ENCODE peak calls at places on chromosomes 16 and 17, in ten cellular contexts. C, H, X, D, K, B, G, P, I and R are unnamed samples.

GRCh38 chr16:73172621-73173312 is 124.8 kb upstream of the ZFHX3 start:
- DNase-seq in C (no peak), H (peak), X (peak), D (no peak), K (peak), B (peak), G (peak), P (peak), I (no peak), R (peak)

GRCh38 chr16:19589771-19590302 is 34.3 kb downstream of the VPS35L start:
- DNase-seq in C (no peak), H (no peak), X (no peak), D (no peak), K (peak), B (peak), G (no peak), P (peak), I (no peak), R (peak)

GRCh38 chr17:82823004-82823403 is 16.8 kb downstream of the ZNF750 start:
- DNase-seq in C (no peak), H (no peak), X (no peak), D (no peak), K (no peak), B (no peak), G (no peak), P (no peak), I (no peak), R (no peak)

GRCh38 chr17:68057531-68057952 is 22.0 kb downstream of the KPNA2 start:
- DNase-seq in C (no peak), H (peak), X (peak), D (no peak), K (no peak), B (no peak), G (no peak), P (no peak), I (peak), R (no peak)

GRCh38 chr17:28975634-28976033 is 24.3 kb upstream of the PHF12 start:
- DNase-seq in C (no peak), H (no peak), X (no peak), D (no peak), K (no peak), B (no peak), G (no peak), P (no peak), I (no peak), R (no peak)

GRCh38 chr16:17070882-17071592 is 399.7 kb downstream of the XYLT1 start:
- DNase-seq in C (peak), H (peak), X (no peak), D (peak), K (no peak), B (no peak), G (peak), P (peak), I (peak), R (no peak)

GRCh38 chr17:4704991-4705390 is 1.1 kb upstream of the PELP1 start:
- DNase-seq in C (no peak), H (no peak), X (no peak), D (no peak), K (no peak), B (no peak), G (no peak), P (no peak), I (no peak), R (no peak)

GRCh38 chr17:81388091-81388611 is 7.1 kb upstream of the BAHCC1 start:
- DNase-seq in C (no peak), H (no peak), X (no peak), D (no peak), K (no peak), B (no peak), G (no peak), P (no peak), I (no peak), R (no peak)

GRCh38 chr16:88922114-88922825 is 54.7 kb downstream of the CBFA2T3 start:
- DNase-seq in C (no peak), H (peak), X (peak), D (no peak), K (peak), B (no peak), G (no peak), P (peak), I (no peak), R (peak)

GRCh38 chr17:67165201-67165600 is 79.8 kb downstream of the HELZ start:
- DNase-seq in C (no peak), H (no peak), X (no peak), D (peak), K (no peak), B (no peak), G (no peak), P (no peak), I (no peak), R (no peak)

GRCh38 chr17:34199932-34200534 is 55.1 kb upstream of the CCL2 start:
- DNase-seq in C (peak), H (peak), X (peak), D (peak), K (peak), B (peak), G (peak), P (peak), I (peak), R (peak)

GRCh38 chr16:10579965-10580918 is at the start of gene EMP2:
- DNase-seq in C (no peak), H (peak), X (peak), D (peak), K (peak), B (no peak), G (peak), P (peak), I (no peak), R (no peak)

GRCh38 chr16:11064846-11065245 is 120.5 kb downstream of the CLEC16A start:
- DNase-seq in C (no peak), H (no peak), X (no peak), D (no peak), K (no peak), B (no peak), G (no peak), P (no peak), I (no peak), R (no peak)

GRCh38 chr16:719815-720506 is 985 bp upstream of the ANTKMT start:
- DNase-seq in C (no peak), H (peak), X (no peak), D (no peak), K (no peak), B (no peak), G (no peak), P (no peak), I (peak), R (no peak)

GRCh38 chr17:50273654-50274040 is 619 bp upstream of the TMEM92 start:
- DNase-seq in C (no peak), H (no peak), X (peak), D (no peak), K (no peak), B (no peak), G (no peak), P (no peak), I (no peak), R (no peak)

GRCh38 chr17:62755139-62755851 is 52.8 kb downstream of the MARCHF10 start:
- DNase-seq in C (no peak), H (no peak), X (peak), D (no peak), K (no peak), B (no peak), G (no peak), P (peak), I (no peak), R (no peak)

GRCh38 chr16:13961099-13961811 is 41.3 kb downstream of the ERCC4 start:
- DNase-seq in C (no peak), H (no peak), X (no peak), D (no peak), K (peak), B (no peak), G (no peak), P (peak), I (no peak), R (peak)

GRCh38 chr16:8720080-8720966 is 45.9 kb downstream of the ABAT start:
- DNase-seq in C (no peak), H (no peak), X (no peak), D (no peak), K (no peak), B (no peak), G (no peak), P (peak), I (no peak), R (no peak)

GRCh38 chr16:1913327-1914083 is 4.7 kb downstream of the HS3ST6 start:
- DNase-seq in C (no peak), H (peak), X (no peak), D (no peak), K (no peak), B (no peak), G (no peak), P (no peak), I (no peak), R (no peak)

GRCh38 chr16:19935696-19936095 is 51.0 kb upstream of the GPRC5B start:
- DNase-seq in C (no peak), H (no peak), X (no peak), D (no peak), K (no peak), B (no peak), G (no peak), P (no peak), I (no peak), R (no peak)

GRCh38 chr17:75719732-75720131 is 1.5 kb upstream of the ITGB4 start:
- DNase-seq in C (no peak), H (no peak), X (no peak), D (no peak), K (no peak), B (no peak), G (no peak), P (no peak), I (no peak), R (no peak)

GRCh38 chr17:13931752-13932477 is 137.4 kb upstream of the COX10 start:
- DNase-seq in C (peak), H (peak), X (peak), D (peak), K (no peak), B (peak), G (peak), P (peak), I (no peak), R (no peak)

GRCh38 chr17:19744492-19744891 is 3.6 kb downstream of the ALDH3A1 start:
- DNase-seq in C (no peak), H (peak), X (no peak), D (no peak), K (no peak), B (no peak), G (no peak), P (no peak), I (no peak), R (no peak)

GRCh38 chr16:3759736-3760135 is 42.4 kb upstream of the TRAP1 start:
- DNase-seq in C (no peak), H (no peak), X (peak), D (no peak), K (no peak), B (no peak), G (no peak), P (no peak), I (no peak), R (no peak)

GRCh38 chr17:74110467-74110866 is 93.0 kb upstream of the RPL38 start:
- DNase-seq in C (no peak), H (no peak), X (no peak), D (no peak), K (no peak), B (no peak), G (no peak), P (no peak), I (no peak), R (no peak)

GRCh38 chr16:61791465-61791864 is 244.8 kb downstream of the CDH8 start:
- DNase-seq in C (no peak), H (no peak), X (no peak), D (no peak), K (no peak), B (no peak), G (no peak), P (peak), I (no peak), R (no peak)

GRCh38 chr17:17818088-17818526 is 18.7 kb downstream of the SREBF1 start:
- DNase-seq in C (no peak), H (peak), X (no peak), D (no peak), K (no peak), B (no peak), G (no peak), P (peak), I (no peak), R (no peak)

GRCh38 chr16:82232806-82233205 is 62.8 kb upstream of the MPHOSPH6 start:
- DNase-seq in C (no peak), H (no peak), X (no peak), D (no peak), K (no peak), B (no peak), G (no peak), P (no peak), I (no peak), R (no peak)

GRCh38 chr16:104828-105374 is 26.9 kb downstream of the MPG start:
- DNase-seq in C (no peak), H (no peak), X (no peak), D (no peak), K (no peak), B (no peak), G (no peak), P (no peak), I (no peak), R (no peak)

GRCh38 chr17:67520916-67521772 is 144.1 kb downstream of the PITPNC1 start:
- DNase-seq in C (no peak), H (no peak), X (peak), D (no peak), K (no peak), B (no peak), G (no peak), P (no peak), I (no peak), R (no peak)

GRCh38 chr17:78933959-78934568 is 8.9 kb upstream of the TIMP2 start:
- DNase-seq in C (peak), H (peak), X (peak), D (peak), K (peak), B (peak), G (peak), P (peak), I (no peak), R (peak)

GRCh38 chr17:59842901-59843652 is 49.7 kb downstream of the TUBD1 start:
- DNase-seq in C (no peak), H (peak), X (peak), D (no peak), K (peak), B (peak), G (peak), P (peak), I (peak), R (peak)

GRCh38 chr16:70589998-70590471 is 56.3 kb upstream of the IL34 start:
- DNase-seq in C (no peak), H (no peak), X (peak), D (no peak), K (no peak), B (peak), G (peak), P (peak), I (no peak), R (no peak)

GRCh38 chr16:88800277-88800592 is 3.4 kb upstream of the CDT1 start:
- DNase-seq in C (no peak), H (no peak), X (no peak), D (no peak), K (no peak), B (no peak), G (no peak), P (no peak), I (no peak), R (no peak)

GRCh38 chr16:30005341-30006094 is 5.3 kb downstream of the DOC2A start:
- DNase-seq in C (no peak), H (no peak), X (no peak), D (no peak), K (no peak), B (no peak), G (no peak), P (no peak), I (peak), R (no peak)

GRCh38 chr16:11743308-11744074 is 834 bp upstream of the TXNDC11 start:
- DNase-seq in C (peak), H (peak), X (no peak), D (peak), K (no peak), B (no peak), G (peak), P (peak), I (peak), R (no peak)

DNA sequence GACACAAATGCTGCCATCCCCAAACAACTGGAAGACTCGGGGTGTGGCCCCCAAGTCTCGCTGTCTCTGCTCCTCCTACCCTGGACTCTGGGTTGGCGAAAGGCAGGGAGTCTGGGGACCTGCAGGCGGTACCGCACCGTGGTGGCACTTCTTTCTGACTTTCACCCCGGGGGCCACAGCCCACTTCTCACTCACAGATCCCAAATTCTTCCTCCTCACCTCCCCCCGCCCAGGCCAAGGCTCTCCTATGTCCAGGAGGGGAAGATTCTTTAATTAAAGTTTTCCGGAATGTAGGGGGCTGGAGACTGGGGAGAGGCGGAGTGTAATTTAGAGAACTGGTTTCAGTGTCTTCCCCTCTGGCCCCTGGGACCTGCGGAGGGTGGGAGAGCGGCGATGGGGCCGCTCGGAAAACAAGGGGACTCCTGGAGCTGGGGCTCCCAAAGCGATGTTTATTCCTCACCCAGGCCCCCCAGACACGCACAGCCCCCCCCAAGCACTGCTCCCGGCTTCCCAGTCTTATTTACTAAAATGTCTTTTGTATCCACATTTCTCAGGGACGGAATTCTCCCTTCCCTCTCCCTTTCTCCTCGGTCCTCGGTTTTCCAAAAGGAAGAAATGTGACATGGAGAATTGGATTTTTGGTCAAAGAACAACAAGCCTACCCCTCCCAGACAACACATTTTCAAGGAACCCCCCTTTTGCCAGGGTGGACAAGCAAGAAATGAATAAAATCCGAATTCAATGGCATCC is 1.2 kb downstream of the WNT3 start:
- DNase-seq in C (no peak), H (no peak), X (no peak), D (no peak), K (no peak), B (no peak), G (no peak), P (no peak), I (no peak), R (no peak)
- H3K4me3 ChIP-seq in C (no peak), H (no peak), X (no peak), D (no peak), K (no peak), B (no peak), G (no peak), P (no peak), I (no peak), R (no peak)

DNA sequence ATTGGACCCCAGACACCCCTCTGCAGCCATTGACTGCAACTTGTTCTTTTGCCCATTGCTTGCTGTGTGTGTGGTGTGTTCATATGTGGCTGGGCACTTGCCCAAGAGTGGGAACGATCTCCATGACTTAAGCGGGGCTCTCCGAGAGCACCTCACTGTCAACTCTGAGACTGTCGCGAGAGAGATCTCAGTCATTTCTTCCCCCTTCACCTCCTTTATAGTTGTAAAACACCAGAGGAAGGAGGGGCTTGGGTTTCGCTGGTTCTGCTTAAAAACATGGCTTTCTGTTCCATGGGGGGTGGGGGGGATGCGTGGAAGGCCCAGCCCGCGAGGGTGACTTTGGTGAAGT is 7.4 kb downstream of the PHOSPHO1 start:
- DNase-seq in C (no peak), H (no peak), X (no peak), D (no peak), K (no peak), B (no peak), G (no peak), P (no peak), I (no peak), R (no peak)
- H3K4me3 ChIP-seq in C (no peak), H (no peak), X (no peak), D (no peak), K (no peak), B (no peak), G (peak), P (no peak), I (no peak), R (no peak)

DNA sequence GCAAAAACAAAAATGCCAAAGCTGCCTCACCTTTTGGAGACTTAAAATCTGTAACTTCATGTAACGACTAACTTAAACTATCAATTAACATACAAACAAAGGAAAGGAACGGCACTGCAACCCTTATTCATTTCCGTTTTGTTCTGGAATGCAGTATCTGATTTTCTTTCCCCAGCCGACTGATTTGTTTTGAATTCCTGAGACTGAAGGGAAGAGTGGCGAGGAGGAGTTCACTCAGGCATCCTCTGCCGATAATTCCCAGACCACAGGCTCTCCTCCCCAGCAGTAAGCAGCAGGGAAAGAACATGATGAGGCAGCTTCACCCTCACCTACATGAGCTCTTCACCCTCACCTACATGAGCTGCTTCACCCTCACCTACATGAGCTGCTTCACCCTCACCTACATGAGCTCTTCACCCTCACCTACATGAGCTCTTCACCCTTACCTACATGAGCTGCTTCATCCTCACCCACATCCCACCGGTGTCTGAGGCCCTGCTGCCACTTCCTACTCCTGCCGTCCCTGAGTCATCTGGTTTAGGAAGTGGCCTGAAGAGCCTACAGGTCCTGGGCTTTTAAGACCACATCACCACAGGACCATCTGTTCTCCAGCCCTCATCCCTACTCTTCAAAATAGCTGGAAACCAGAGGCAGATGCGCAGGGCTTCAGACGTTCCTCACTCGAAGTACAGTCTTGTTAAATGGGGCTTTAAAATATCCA is 168.0 kb upstream of the RPH3AL start:
- DNase-seq in C (no peak), H (no peak), X (no peak), D (no peak), K (peak), B (no peak), G (no peak), P (peak), I (no peak), R (peak)
- H3K4me3 ChIP-seq in C (no peak), H (no peak), X (no peak), D (no peak), K (no peak), B (no peak), G (no peak), P (no peak), I (no peak), R (no peak)

GRCh38 chr17:8798176-8799000 is 777 bp downstream of the MFSD6L start:
- DNase-seq in C (no peak), H (peak), X (peak), D (no peak), K (no peak), B (no peak), G (no peak), P (no peak), I (no peak), R (no peak)
- H3K4me3 ChIP-seq in C (peak), H (peak), X (no peak), D (no peak), K (no peak), B (no peak), G (peak), P (no peak), I (no peak), R (no peak)

GRCh38 chr17:1716076-1716911 is 6.1 kb upstream of the TLCD2 start:
- DNase-seq in C (peak), H (peak), X (peak), D (peak), K (peak), B (peak), G (peak), P (peak), I (peak), R (peak)

GRCh38 chr17:1714488-1714979 is 4.4 kb upstream of the TLCD2 start:
- DNase-seq in C (peak), H (peak), X (peak), D (peak), K (peak), B (peak), G (peak), P (peak), I (no peak), R (peak)

GRCh38 chr17:1715803-1716075 is 5.6 kb upstream of the TLCD2 start:
- DNase-seq in C (no peak), H (no peak), X (no peak), D (no peak), K (no peak), B (no peak), G (no peak), P (no peak), I (no peak), R (no peak)

GRCh38 chr17:1713878-1714487 is 3.8 kb upstream of the TLCD2 start:
- DNase-seq in C (no peak), H (peak), X (peak), D (no peak), K (no peak), B (no peak), G (no peak), P (peak), I (no peak), R (no peak)

GRCh38 chr17:1714980-1715802 is 5.0 kb upstream of the TLCD2 start:
- DNase-seq in C (no peak), H (peak), X (peak), D (peak), K (peak), B (peak), G (peak), P (peak), I (peak), R (no peak)
- H3K4me3 ChIP-seq in C (peak), H (peak), X (peak), D (peak), K (peak), B (peak), G (peak), P (peak), I (no peak), R (peak)